ENCODE peak calls at places on chromosome 16, in ten cellular contexts. I is stomach; L is AG04450; B is progenitor cell of endocrine pancreas; Z is cardiac muscle cell; F is GM13977; A is lower leg skin; T is CD8-positive, alpha-beta T cell; X is tibial nerve; Y is fibroblast of mammary gland. E is an unnamed sample.

GRCh38 chr16:22684282-22685161 is 129.4 kb upstream of the HS3ST2 start:
- DNase-seq in Y (peak), X (no peak), F (no peak), B (no peak), Z (no peak), T (no peak), A (no peak), L (no peak), I (no peak), E (peak)

GRCh38 chr16:23254338-23254737 is 47.8 kb upstream of the SCNN1B start:
- DNase-seq in T (no peak), I (no peak), B (no peak), Z (peak), X (no peak), F (no peak), Y (peak), L (no peak), A (no peak), E (peak)

GRCh38 chr16:23597003-23597756 is 1.1 kb upstream of the NDUFAB1 start:
- DNase-seq in B (no peak), X (no peak), F (peak), I (no peak), L (no peak), T (no peak), Z (peak), A (no peak), Y (peak), E (peak)

GRCh38 chr16:62392698-62393097 is 356.5 kb upstream of the CDH8 start:
- DNase-seq in F (no peak), B (no peak), A (no peak), X (no peak), Y (no peak), L (no peak), T (no peak), I (no peak), Z (no peak), E (no peak)

GRCh38 chr16:87371261-87371866 is 12.2 kb downstream of the FBXO31 start:
- DNase-seq in B (no peak), Z (no peak), L (no peak), I (no peak), A (no peak), Y (no peak), T (no peak), F (no peak), X (no peak), E (no peak)

GRCh38 chr16:68776821-68777485 is 39.9 kb downstream of the CDH1 start:
- DNase-seq in T (peak), Z (no peak), A (no peak), L (no peak), X (no peak), F (peak), B (no peak), Y (no peak), I (no peak), E (no peak)

GRCh38 chr16:27224741-27225300 is 21.5 kb downstream of the KDM8 start:
- DNase-seq in Z (no peak), T (no peak), Y (no peak), F (no peak), I (no peak), A (no peak), B (no peak), L (no peak), X (no peak), E (no peak)

GRCh38 chr16:8717892-8718400 is 43.5 kb downstream of the ABAT start:
- DNase-seq in L (no peak), Z (no peak), I (no peak), B (no peak), X (no peak), Y (no peak), A (no peak), F (no peak), T (no peak), E (no peak)

GRCh38 chr16:83779881-83780280 is 27.9 kb upstream of the HSBP1 start:
- DNase-seq in I (no peak), Z (no peak), X (no peak), L (no peak), B (no peak), Y (peak), A (no peak), T (no peak), F (no peak), E (peak)

GRCh38 chr16:19660432-19660831 is 57.6 kb downstream of the KNOP1 start:
- DNase-seq in T (no peak), F (no peak), Z (no peak), X (no peak), I (no peak), A (no peak), B (no peak), L (no peak), Y (peak), E (no peak)

GRCh38 chr16:82657239-82657638 is 30.5 kb downstream of the CDH13 start:
- DNase-seq in Z (no peak), F (no peak), T (no peak), A (no peak), L (no peak), I (no peak), B (no peak), X (no peak), Y (peak), E (peak)

GRCh38 chr16:53999841-54000240 is 286.7 kb downstream of the IRX3 start:
- DNase-seq in T (no peak), Z (no peak), F (no peak), B (no peak), X (no peak), Y (peak), I (no peak), A (no peak), L (no peak), E (no peak)

GRCh38 chr16:56233795-56234566 is 42.7 kb downstream of the GNAO1 start:
- DNase-seq in A (no peak), B (no peak), Y (no peak), L (no peak), X (no peak), I (no peak), Z (no peak), T (no peak), F (no peak), E (no peak)

GRCh38 chr16:31414706-31415105 is 13.5 kb downstream of the COX6A2 start:
- DNase-seq in T (no peak), L (no peak), I (no peak), Z (no peak), F (no peak), B (no peak), Y (no peak), A (no peak), X (no peak), E (no peak)

GRCh38 chr16:52050418-52050817 is 496.5 kb downstream of the TOX3 start:
- DNase-seq in X (no peak), Y (peak), T (no peak), F (no peak), L (no peak), Z (no peak), A (no peak), I (no peak), B (no peak), E (no peak)

GRCh38 chr16:57305159-57305811 is 20.8 kb upstream of the PLLP start:
- DNase-seq in I (peak), Z (no peak), Y (no peak), B (no peak), L (no peak), T (no peak), X (no peak), A (no peak), F (no peak), E (no peak)

GRCh38 chr16:84737658-84738057 is 37.9 kb downstream of the USP10 start:
- DNase-seq in Y (no peak), B (no peak), X (no peak), F (no peak), I (peak), L (no peak), T (no peak), A (no peak), Z (no peak), E (no peak)

GRCh38 chr16:54370653-54371052 is 84.1 kb upstream of the IRX3 start:
- DNase-seq in B (no peak), F (no peak), Y (no peak), X (no peak), A (no peak), Z (peak), I (no peak), L (no peak), T (no peak), E (no peak)

GRCh38 chr16:77564791-77565390 is 130.1 kb upstream of the ADAMTS18 start:
- DNase-seq in T (no peak), F (no peak), B (no peak), A (no peak), Y (peak), I (no peak), Z (no peak), L (no peak), X (no peak), E (no peak)

GRCh38 chr16:65153365-65154105 is 31.7 kb upstream of the CDH11 start:
- DNase-seq in Z (no peak), Y (no peak), L (no peak), F (no peak), A (no peak), T (no peak), B (no peak), I (no peak), X (no peak), E (no peak)

GRCh38 chr16:17379121-17379571 is 91.6 kb downstream of the XYLT1 start:
- DNase-seq in X (no peak), I (no peak), Z (peak), A (no peak), F (no peak), Y (peak), T (no peak), L (no peak), B (no peak), E (peak)

GRCh38 chr16:85781156-85781555 is 18.2 kb downstream of the EMC8 start:
- DNase-seq in Y (no peak), A (no peak), F (no peak), T (no peak), L (no peak), X (no peak), B (no peak), I (no peak), Z (no peak), E (no peak)

GRCh38 chr16:84331998-84332780 is 36.1 kb upstream of the ATP2C2 start:
- DNase-seq in I (no peak), L (no peak), Z (no peak), B (no peak), F (no peak), T (no peak), X (no peak), Y (peak), A (no peak), E (peak)

GRCh38 chr16:8236816-8237215 is 353.5 kb downstream of the TMEM114 start:
- DNase-seq in I (no peak), F (no peak), Y (no peak), A (no peak), L (no peak), B (no peak), X (no peak), Z (no peak), T (no peak), E (no peak)

GRCh38 chr16:30894540-30895368 is 877 bp upstream of the BCL7C start:
- DNase-seq in A (peak), Z (no peak), Y (no peak), F (peak), B (no peak), T (no peak), L (no peak), X (no peak), I (no peak), E (no peak)

GRCh38 chr16:67563708-67564468 is 1.6 kb downstream of the CTCF start:
- DNase-seq in A (peak), X (no peak), Z (peak), T (no peak), I (peak), B (no peak), F (no peak), Y (peak), L (peak), E (peak)

GRCh38 chr16:57528499-57529323 is 7.7 kb downstream of the CCDC102A start:
- DNase-seq in Z (no peak), T (no peak), A (no peak), X (no peak), B (peak), I (peak), L (no peak), Y (no peak), F (no peak), E (no peak)

GRCh38 chr16:83978401-83978904 is 10.4 kb downstream of the NECAB2 start:
- DNase-seq in A (no peak), L (no peak), I (no peak), Y (no peak), T (no peak), X (no peak), Z (no peak), B (no peak), F (no peak), E (no peak)

GRCh38 chr16:66874079-66874775 is 6.1 kb upstream of the PDP2 start:
- DNase-seq in X (no peak), I (no peak), Z (no peak), A (no peak), T (no peak), Y (peak), B (no peak), F (no peak), L (no peak), E (peak)

GRCh38 chr16:64809876-64810629 is 311.8 kb downstream of the CDH11 start:
- DNase-seq in L (no peak), T (no peak), A (no peak), B (no peak), I (no peak), F (no peak), Y (no peak), X (no peak), Z (no peak), E (no peak)

GRCh38 chr16:78175287-78175686 is 75.8 kb downstream of the WWOX start:
- DNase-seq in I (no peak), T (no peak), X (no peak), Z (no peak), B (no peak), L (no peak), A (no peak), Y (peak), F (no peak), E (no peak)

GRCh38 chr16:3879258-3879886 is 1.1 kb downstream of the CREBBP start:
- DNase-seq in Z (peak), A (no peak), T (no peak), I (peak), Y (no peak), X (no peak), L (no peak), B (no peak), F (peak), E (peak)

GRCh38 chr16:3881499-3881995 is 1.0 kb upstream of the CREBBP start:
- DNase-seq in B (no peak), T (no peak), Y (no peak), I (no peak), L (no peak), A (peak), Z (no peak), X (no peak), F (no peak), E (no peak)

GRCh38 chr16:3878610-3879009 is 1.9 kb downstream of the CREBBP start:
- DNase-seq in F (no peak), X (no peak), Z (no peak), Y (peak), L (no peak), B (no peak), T (no peak), A (no peak), I (no peak), E (peak)

GRCh38 chr16:3880623-3881498 is at the start of gene CREBBP:
- DNase-seq in A (peak), L (peak), Z (peak), I (peak), Y (peak), X (peak), B (peak), T (peak), F (peak), E (peak)

GRCh38 chr16:3879887-3880564 is 487 bp downstream of the CREBBP start:
- DNase-seq in Z (peak), A (peak), F (peak), B (peak), X (peak), L (no peak), I (peak), T (peak), Y (peak), E (peak)
- TF ChIP-seq CTCF in Z (no peak), A (no peak), F (peak), B (peak), X (peak), L (no peak), I (no peak), T (no peak), Y (no peak), E (no peak)

DNA sequence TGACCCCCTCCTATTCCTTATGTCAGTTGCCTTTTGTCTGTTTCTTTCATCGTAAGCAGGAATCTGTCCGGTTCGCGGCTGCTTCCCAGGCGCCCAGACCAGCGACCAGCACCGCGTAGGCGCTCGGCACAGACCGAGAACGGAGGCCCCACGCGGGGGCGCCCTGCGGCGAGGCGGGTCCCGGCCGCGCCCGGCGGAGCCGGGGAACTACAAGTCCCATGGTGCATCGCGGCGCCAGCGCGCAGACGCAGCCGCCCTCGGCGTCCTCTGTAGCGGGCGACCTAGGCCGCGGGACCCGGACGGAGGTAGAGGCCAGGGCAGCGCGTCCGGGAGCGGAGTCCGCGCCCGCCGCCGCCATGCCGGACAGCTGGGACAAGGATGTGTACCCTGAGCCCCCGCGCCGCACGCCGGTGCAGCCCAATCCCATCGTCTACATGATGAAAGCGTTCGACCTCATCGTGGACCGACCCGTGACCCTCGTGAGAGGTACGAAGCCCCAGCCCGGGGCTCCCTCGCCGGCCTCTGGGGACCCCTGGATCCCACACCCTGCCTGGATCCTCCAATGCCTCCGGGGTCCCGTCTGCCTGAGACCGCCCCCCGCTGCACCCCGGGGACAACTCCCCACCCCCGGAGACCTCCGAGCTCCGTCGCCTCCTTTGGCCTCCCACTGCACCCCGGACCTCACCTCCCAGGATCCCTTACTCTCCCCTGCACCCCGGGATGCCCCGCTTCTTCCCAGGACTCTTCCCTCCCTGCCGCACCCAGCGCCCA is at the start of gene NDUFB10:
- DNase-seq in Y (peak), A (peak), X (peak), T (peak), F (peak), Z (peak), B (peak), L (peak), I (peak), E (peak)
- TF ChIP-seq CTCF in Y (no peak), A (no peak), X (peak), T (peak), F (peak), Z (peak), B (peak), L (peak), I (peak), E (peak)

GRCh38 chr16:14374451-14375131 is 255.5 kb downstream of the PARN start:
- DNase-seq in X (no peak), T (no peak), F (no peak), A (no peak), B (no peak), Y (no peak), I (no peak), L (no peak), Z (peak), E (no peak)

GRCh38 chr16:14375132-14375491 is 254.9 kb downstream of the PARN start:
- DNase-seq in T (no peak), B (no peak), Y (no peak), X (no peak), F (no peak), L (no peak), Z (no peak), A (no peak), I (no peak), E (no peak)

GRCh38 chr16:14378131-14378551 is 251.9 kb downstream of the PARN start:
- DNase-seq in I (no peak), F (no peak), A (no peak), T (no peak), B (no peak), Y (peak), L (peak), Z (no peak), X (no peak), E (peak)

GRCh38 chr16:14377326-14377725 is 252.7 kb downstream of the PARN start:
- DNase-seq in T (no peak), Z (no peak), F (no peak), L (no peak), Y (peak), B (no peak), A (no peak), I (no peak), X (no peak), E (peak)

DNA sequence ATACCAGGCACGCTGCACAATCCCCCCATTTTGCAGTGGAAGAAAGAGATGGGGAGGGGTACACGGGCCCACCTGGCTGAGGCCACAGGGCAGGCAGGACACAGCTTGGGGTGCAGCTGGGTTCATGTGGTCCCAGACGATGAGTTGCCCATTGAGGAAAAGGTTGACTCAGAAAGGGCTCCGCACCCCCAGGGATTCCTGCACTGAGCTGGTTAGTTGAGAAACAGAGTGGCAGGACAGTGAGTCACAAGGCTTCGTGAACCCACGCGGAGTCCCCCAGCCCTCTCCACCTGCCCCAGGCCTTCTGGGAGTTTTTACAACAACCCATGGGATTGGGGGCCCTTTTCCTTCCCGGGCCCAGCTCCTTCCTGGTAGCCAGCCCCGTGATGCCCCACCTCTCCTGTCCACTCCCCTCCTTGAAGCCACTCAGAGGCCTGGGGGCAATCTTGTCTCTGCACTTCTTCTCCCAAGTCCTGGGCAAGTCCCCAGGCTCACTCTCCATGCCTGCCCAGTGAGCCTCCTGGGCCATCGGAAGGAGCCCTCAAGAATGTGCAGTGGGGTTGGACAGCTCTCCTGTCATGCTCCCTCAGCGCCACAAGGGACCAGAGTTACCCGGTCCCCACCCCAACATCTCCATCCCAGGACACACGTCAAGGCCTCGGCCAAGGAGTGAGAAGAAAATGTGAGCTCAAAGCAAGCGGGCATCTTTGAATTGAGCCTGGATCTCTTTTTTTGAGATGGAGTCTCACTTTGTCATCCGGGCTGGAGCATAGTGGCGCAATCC is 251.2 kb downstream of the PARN start:
- DNase-seq in F (no peak), L (no peak), I (no peak), B (no peak), Y (peak), Z (no peak), X (no peak), A (no peak), T (no peak), E (peak)
- TF ChIP-seq CTCF in F (no peak), L (no peak), I (no peak), B (no peak), Y (peak), Z (no peak), X (no peak), A (no peak), T (no peak), E (no peak)

GRCh38 chr16:71645450-71645849 is 19.5 kb downstream of the MARVELD3 start:
- DNase-seq in T (no peak), Z (peak), L (no peak), Y (peak), X (no peak), B (no peak), F (peak), A (no peak), I (no peak), E (peak)
- TF ChIP-seq CTCF in T (no peak), Z (peak), L (peak), Y (peak), X (no peak), B (peak), F (peak), A (no peak), I (no peak), E (peak)

E was measured in foreskin fibroblast.